ENCODE peak calls at places on chromosome 4, in nine cellular contexts. Q, V, N, C, X, E, Y, U and H are unnamed samples.

GRCh38 chr4:69600013-69600412 is 39.4 kb downstream of the UGT2A2 start:
- DNase-seq in Q (no peak), V (no peak), N (no peak), C (no peak), X (no peak), E (no peak), Y (no peak), U (no peak), H (no peak)

GRCh38 chr4:39524420-39524957 is 2.8 kb downstream of the UGDH start:
- DNase-seq in Q (no peak), V (no peak), N (no peak), C (no peak), X (no peak), E (no peak), Y (no peak), U (no peak), H (no peak)

GRCh38 chr4:155529197-155529596 is 137.5 kb upstream of the GUCY1A1 start:
- DNase-seq in Q (peak; percentile 22), V (peak; percentile 21), N (no peak), C (no peak), X (peak; percentile 11), E (no peak), Y (peak; percentile 24), U (peak; percentile 56), H (no peak)

GRCh38 chr4:152114562-152114961 is 353.8 kb upstream of the GATB start:
- DNase-seq in Q (no peak), V (no peak), N (no peak), C (no peak), X (no peak), E (no peak), Y (no peak), U (no peak), H (no peak)

GRCh38 chr4:130722370-130722769 is 1626.4 kb downstream of the C4orf33 start:
- DNase-seq in Q (no peak), V (no peak), N (no peak), C (no peak), X (no peak), E (no peak), Y (no peak), U (no peak), H (peak; percentile 11)

GRCh38 chr4:96056346-96056934 is 216.5 kb downstream of the PDHA2 start:
- DNase-seq in Q (no peak), V (no peak), N (no peak), C (no peak), X (no peak), E (no peak), Y (no peak), U (no peak), H (no peak)

GRCh38 chr4:46586566-46586965 is 196.6 kb upstream of the GABRA2 start:
- DNase-seq in Q (no peak), V (no peak), N (no peak), C (no peak), X (no peak), E (no peak), Y (no peak), U (no peak), H (no peak)

GRCh38 chr4:104848597-104849225 is 298.0 kb upstream of the TET2 start:
- DNase-seq in Q (no peak), V (no peak), N (no peak), C (no peak), X (no peak), E (no peak), Y (no peak), U (no peak), H (no peak)

GRCh38 chr4:147371661-147372060 is 109.2 kb upstream of the EDNRA start:
- DNase-seq in Q (no peak), V (no peak), N (no peak), C (no peak), X (peak; percentile 81), E (no peak), Y (no peak), U (peak; percentile 60), H (no peak)

GRCh38 chr4:139367421-139368090 is 65.3 kb upstream of the NDUFC1 start:
- DNase-seq in Q (no peak), V (no peak), N (no peak), C (no peak), X (peak; percentile 84), E (no peak), Y (no peak), U (peak; percentile 50), H (no peak)

GRCh38 chr4:57137261-57137660 is 27.1 kb upstream of the IGFBP7 start:
- DNase-seq in Q (no peak), V (no peak), N (no peak), C (no peak), X (peak; percentile 68), E (no peak), Y (no peak), U (peak; percentile 14), H (peak; percentile 70)

GRCh38 chr4:56127698-56128097 is 179.0 kb downstream of the CEP135 start:
- DNase-seq in Q (no peak), V (no peak), N (no peak), C (no peak), X (peak; percentile 41), E (no peak), Y (no peak), U (peak; percentile 79), H (no peak)

GRCh38 chr4:56128231-56128630 is 179.5 kb downstream of the CEP135 start:
- DNase-seq in Q (no peak), V (no peak), N (no peak), C (no peak), X (peak; percentile 85), E (no peak), Y (no peak), U (peak; percentile 88), H (peak; percentile 86)

GRCh38 chr4:56130609-56131150 is 181.9 kb downstream of the CEP135 start:
- DNase-seq in Q (no peak), V (no peak), N (no peak), C (no peak), X (peak; percentile 69), E (no peak), Y (no peak), U (peak; percentile 35), H (no peak)

GRCh38 chr4:56132835-56133234 is 184.1 kb downstream of the CEP135 start:
- DNase-seq in Q (no peak), V (no peak), N (no peak), C (no peak), X (peak; percentile 32), E (no peak), Y (no peak), U (no peak), H (no peak)

GRCh38 chr4:56129431-56129861 is 180.7 kb downstream of the CEP135 start:
- DNase-seq in Q (peak; percentile 16), V (no peak), N (no peak), C (no peak), X (peak; percentile 49), E (no peak), Y (no peak), U (peak; percentile 58), H (peak; percentile 25)
- TF ChIP-seq CTCF in Q (peak; percentile 67), V (peak; percentile 47), N (no peak), C (no peak), X (no peak), E (no peak), Y (peak; percentile 47), U (peak; percentile 43), H (peak; percentile 66)

GRCh38 chr4:118884716-118885115 is 3.9 kb upstream of the SYNPO2 start:
- DNase-seq in Q (no peak), V (no peak), N (no peak), C (no peak), X (no peak), E (no peak), Y (no peak), U (no peak), H (no peak)
- TF ChIP-seq CTCF in Q (no peak), V (no peak), N (no peak), C (no peak), X (no peak), E (no peak), Y (no peak), U (no peak), H (no peak)

GRCh38 chr4:184575306-184575705 is 73.9 kb downstream of the CASP3 start:
- DNase-seq in Q (no peak), V (no peak), N (no peak), C (no peak), X (no peak), E (no peak), Y (no peak), U (no peak), H (no peak)
- TF ChIP-seq CTCF in Q (no peak), V (no peak), N (no peak), C (no peak), X (no peak), E (peak; percentile 20), Y (no peak), U (no peak), H (no peak)

GRCh38 chr4:6047130-6047673 is 29.0 kb upstream of the C4orf50 start:
- DNase-seq in Q (no peak), V (no peak), N (no peak), C (no peak), X (no peak), E (no peak), Y (no peak), U (no peak), H (no peak)
- TF ChIP-seq CTCF in Q (no peak), V (no peak), N (no peak), C (no peak), X (no peak), E (no peak), Y (no peak), U (no peak), H (no peak)